ENCODE peak calls at places on chromosomes 3 and 15, in six cellular contexts. One of them, this sample, is unnamed.

GRCh38 chr3:38478901-38479300 is 17.2 kb upstream of the EXOG start:
- DNase-seq in upper lobe of left lung: no peak
- DNase-seq in PC-3: no peak
- DNase-seq in AG04449: no peak
- DNase-seq in A673: no peak
- DNase-seq in heart left ventricle: no peak
- DNase-seq in this sample: no peak

GRCh38 chr3:11845661-11846060 is 1.0 kb downstream of the TAMM41 start:
- DNase-seq in upper lobe of left lung: no peak
- DNase-seq in PC-3: peak; percentile 21
- DNase-seq in AG04449: no peak
- DNase-seq in A673: no peak
- DNase-seq in heart left ventricle: no peak
- DNase-seq in this sample: no peak

GRCh38 chr3:50523170-50523865 is 19.9 kb upstream of the CACNA2D2 start:
- DNase-seq in upper lobe of left lung: no peak
- DNase-seq in PC-3: no peak
- DNase-seq in AG04449: no peak
- DNase-seq in A673: no peak
- DNase-seq in heart left ventricle: no peak
- DNase-seq in this sample: no peak

GRCh38 chr15:78317145-78317836 is 17.9 kb upstream of the SKIC8 start:
- DNase-seq in upper lobe of left lung: no peak
- DNase-seq in PC-3: peak; percentile 52
- DNase-seq in AG04449: no peak
- DNase-seq in A673: no peak
- DNase-seq in heart left ventricle: peak; percentile 34
- DNase-seq in this sample: no peak

GRCh38 chr3:78116874-78117273 is 1077.0 kb downstream of the ROBO2 start:
- DNase-seq in upper lobe of left lung: no peak
- DNase-seq in PC-3: no peak
- DNase-seq in AG04449: no peak
- DNase-seq in A673: no peak
- DNase-seq in heart left ventricle: no peak
- DNase-seq in this sample: peak; percentile 44

GRCh38 chr15:46786886-46787285 is 930.4 kb upstream of the SEMA6D start:
- DNase-seq in upper lobe of left lung: no peak
- DNase-seq in PC-3: no peak
- DNase-seq in AG04449: no peak
- DNase-seq in A673: peak; percentile 17
- DNase-seq in heart left ventricle: no peak
- DNase-seq in this sample: no peak

GRCh38 chr3:115525726-115526125 is 97.6 kb upstream of the GAP43 start:
- DNase-seq in upper lobe of left lung: no peak
- DNase-seq in PC-3: no peak
- DNase-seq in AG04449: no peak
- DNase-seq in A673: no peak
- DNase-seq in heart left ventricle: no peak
- DNase-seq in this sample: no peak

GRCh38 chr3:26920579-26920978 is 298.0 kb downstream of the LRRC3B start:
- DNase-seq in upper lobe of left lung: no peak
- DNase-seq in PC-3: no peak
- DNase-seq in AG04449: no peak
- DNase-seq in A673: peak; percentile 87
- DNase-seq in heart left ventricle: no peak
- DNase-seq in this sample: no peak

GRCh38 chr3:21747376-21747775 is 3.6 kb downstream of the ZNF385D start:
- DNase-seq in upper lobe of left lung: no peak
- DNase-seq in PC-3: peak; percentile 40
- DNase-seq in AG04449: no peak
- DNase-seq in A673: no peak
- DNase-seq in heart left ventricle: no peak
- DNase-seq in this sample: no peak

GRCh38 chr3:65005481-65005880 is 317.7 kb upstream of the ADAMTS9 start:
- DNase-seq in upper lobe of left lung: no peak
- DNase-seq in PC-3: no peak
- DNase-seq in AG04449: no peak
- DNase-seq in A673: no peak
- DNase-seq in heart left ventricle: no peak
- DNase-seq in this sample: no peak

GRCh38 chr15:68558318-68559305 is 20.2 kb upstream of the CORO2B start:
- DNase-seq in upper lobe of left lung: peak; percentile 70
- DNase-seq in PC-3: no peak
- DNase-seq in AG04449: no peak
- DNase-seq in A673: no peak
- DNase-seq in heart left ventricle: no peak
- DNase-seq in this sample: no peak

GRCh38 chr3:32969656-32970055 is 18.2 kb downstream of the CCR4 start:
- DNase-seq in upper lobe of left lung: no peak
- DNase-seq in PC-3: peak; percentile 78
- DNase-seq in AG04449: no peak
- DNase-seq in A673: no peak
- DNase-seq in heart left ventricle: no peak
- DNase-seq in this sample: no peak

GRCh38 chr3:149291178-149291577 is 42.3 kb downstream of the TM4SF18 start:
- DNase-seq in upper lobe of left lung: no peak
- DNase-seq in PC-3: no peak
- DNase-seq in AG04449: no peak
- DNase-seq in A673: peak; percentile 31
- DNase-seq in heart left ventricle: no peak
- DNase-seq in this sample: no peak

GRCh38 chr3:49020335-49021212 is 1.3 kb upstream of the NDUFAF3 start:
- DNase-seq in upper lobe of left lung: peak; percentile 93
- DNase-seq in PC-3: no peak
- DNase-seq in AG04449: no peak
- DNase-seq in A673: no peak
- DNase-seq in heart left ventricle: peak; percentile 66
- DNase-seq in this sample: no peak
- H3K4me3 ChIP-seq in upper lobe of left lung: peak overlapping the region; percentile 92
- H3K4me3 ChIP-seq in PC-3: peak overlapping the region; percentile 94
- H3K4me3 ChIP-seq in AG04449: peak overlapping the region; percentile 94
- H3K4me3 ChIP-seq in A673: peak overlapping the region; percentile 83
- H3K4me3 ChIP-seq in heart left ventricle: peak overlapping the region; percentile 83
- H3K4me3 ChIP-seq in this sample: peak overlapping the region; percentile 76

GRCh38 chr3:127688022-127688415 is 15.3 kb downstream of the ABTB1 start:
- DNase-seq in upper lobe of left lung: no peak
- DNase-seq in PC-3: no peak
- DNase-seq in AG04449: no peak
- DNase-seq in A673: no peak
- DNase-seq in heart left ventricle: no peak
- DNase-seq in this sample: no peak

GRCh38 chr3:127686512-127686894 is 13.8 kb downstream of the ABTB1 start:
- DNase-seq in upper lobe of left lung: no peak
- DNase-seq in PC-3: no peak
- DNase-seq in AG04449: no peak
- DNase-seq in A673: no peak
- DNase-seq in heart left ventricle: no peak
- DNase-seq in this sample: no peak

GRCh38 chr3:127687228-127687737 is 14.5 kb downstream of the ABTB1 start:
- DNase-seq in upper lobe of left lung: no peak
- DNase-seq in PC-3: no peak
- DNase-seq in AG04449: no peak
- DNase-seq in A673: no peak
- DNase-seq in heart left ventricle: no peak
- DNase-seq in this sample: no peak

GRCh38 chr3:127684871-127685707 is 12.3 kb downstream of the ABTB1 start:
- DNase-seq in upper lobe of left lung: no peak
- DNase-seq in PC-3: no peak
- DNase-seq in AG04449: no peak
- DNase-seq in A673: no peak
- DNase-seq in heart left ventricle: peak; percentile 19
- DNase-seq in this sample: no peak

DNA sequence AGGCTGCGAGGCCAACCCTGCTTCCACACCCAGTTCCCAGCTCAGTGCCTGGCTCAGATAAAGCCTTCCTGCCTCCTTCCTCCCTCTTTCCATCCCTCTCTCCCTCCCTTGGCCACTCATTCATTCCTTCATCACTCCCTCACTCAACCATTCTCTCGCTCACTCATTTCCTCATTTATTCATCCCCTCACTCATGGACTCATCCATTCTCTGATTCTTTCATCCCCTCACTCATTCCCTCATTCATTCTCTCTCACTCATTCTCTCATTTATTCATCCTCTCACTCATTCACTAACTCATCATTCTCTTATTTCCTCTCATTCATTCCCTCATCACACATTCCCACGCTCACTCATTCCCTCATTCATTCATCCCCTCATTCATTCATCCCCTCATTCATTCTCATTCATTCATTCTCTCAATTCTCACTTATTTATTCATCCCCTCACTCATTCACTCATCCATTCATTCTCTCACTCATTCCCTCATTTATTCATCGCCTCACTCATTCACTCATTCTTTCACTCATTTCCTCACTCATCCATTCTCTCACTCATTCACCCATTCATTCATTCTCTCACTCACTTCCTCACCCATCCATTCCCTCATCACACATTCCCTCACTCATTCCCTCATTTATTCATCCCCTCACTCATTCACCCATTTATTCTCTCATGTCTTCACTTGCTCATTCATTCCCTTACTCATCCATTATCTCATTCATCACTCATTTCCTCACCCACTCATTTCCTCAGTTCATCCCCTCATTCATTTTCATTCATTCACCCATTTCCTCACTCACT is 13.2 kb downstream of the ABTB1 start:
- DNase-seq in upper lobe of left lung: no peak
- DNase-seq in PC-3: no peak
- DNase-seq in AG04449: no peak
- DNase-seq in A673: peak; percentile 26
- DNase-seq in heart left ventricle: no peak
- DNase-seq in this sample: no peak
- TF ChIP-seq CTCF in upper lobe of left lung: no peak
- TF ChIP-seq CTCF in PC-3: no peak
- TF ChIP-seq CTCF in AG04449: no peak
- TF ChIP-seq CTCF in A673: no peak
- TF ChIP-seq CTCF in heart left ventricle: no peak
- TF ChIP-seq CTCF in this sample: no peak

GRCh38 chr15:37028609-37029287 is 71.6 kb downstream of the MEIS2 start:
- DNase-seq in upper lobe of left lung: no peak
- DNase-seq in PC-3: no peak
- DNase-seq in AG04449: no peak
- DNase-seq in A673: peak; percentile 83
- DNase-seq in heart left ventricle: no peak
- DNase-seq in this sample: peak; percentile 52
- H3K4me3 ChIP-seq in upper lobe of left lung: no peak overlapping the region
- H3K4me3 ChIP-seq in PC-3: no peak overlapping the region
- H3K4me3 ChIP-seq in AG04449: no peak overlapping the region
- H3K4me3 ChIP-seq in A673: no peak overlapping the region
- H3K4me3 ChIP-seq in heart left ventricle: no peak overlapping the region
- H3K4me3 ChIP-seq in this sample: no peak overlapping the region

GRCh38 chr15:101251830-101252820 is at the start of gene CHSY1:
- DNase-seq in upper lobe of left lung: peak; percentile 99
- DNase-seq in PC-3: peak; percentile 88
- DNase-seq in AG04449: peak; percentile 46
- DNase-seq in A673: peak; percentile 94
- DNase-seq in heart left ventricle: peak; percentile 94
- DNase-seq in this sample: peak; percentile 75
- TF ChIP-seq CTCF in upper lobe of left lung: no peak
- TF ChIP-seq CTCF in PC-3: peak; percentile 20
- TF ChIP-seq CTCF in AG04449: peak; percentile 18
- TF ChIP-seq CTCF in A673: no peak
- TF ChIP-seq CTCF in heart left ventricle: peak; percentile 33
- TF ChIP-seq CTCF in this sample: peak; percentile 15

DNA sequence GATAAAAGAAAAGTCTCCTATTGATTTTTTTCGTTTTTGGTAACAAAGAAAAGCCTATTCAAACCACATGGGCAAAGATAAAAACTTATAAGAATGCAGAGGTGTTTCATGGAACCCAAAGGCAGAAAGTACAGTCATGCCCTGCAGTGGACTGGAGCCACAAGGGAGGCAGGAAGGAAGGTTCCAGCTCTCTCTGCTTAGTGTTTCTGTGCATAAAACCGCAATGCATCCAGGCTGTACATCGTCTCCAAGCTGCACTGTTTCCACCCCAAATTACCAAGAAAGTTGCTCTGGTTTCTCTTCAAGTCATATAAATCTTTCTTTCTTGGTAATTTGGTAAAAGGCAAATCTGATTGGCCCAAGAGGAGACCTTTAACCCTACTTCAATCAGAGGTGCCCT is 15.8 kb downstream of the TRAT1 start:
- DNase-seq in upper lobe of left lung: no peak
- DNase-seq in PC-3: no peak
- DNase-seq in AG04449: no peak
- DNase-seq in A673: no peak
- DNase-seq in heart left ventricle: no peak
- DNase-seq in this sample: no peak
- H3K4me3 ChIP-seq in upper lobe of left lung: no peak overlapping the region
- H3K4me3 ChIP-seq in PC-3: no peak overlapping the region
- H3K4me3 ChIP-seq in AG04449: no peak overlapping the region
- H3K4me3 ChIP-seq in A673: no peak overlapping the region
- H3K4me3 ChIP-seq in heart left ventricle: no peak overlapping the region
- H3K4me3 ChIP-seq in this sample: no peak overlapping the region